ENCODE peak calls at places on chromosomes 2 and 18, in seven cellular contexts. G, S, Z, Q, N, M and I are unnamed samples. For H3K36me3, the result is how much of the 10 kb centered on the place peaks cover.

GRCh38 chr2:233824373-233824772 is 30.0 kb downstream of the HJURP start:
- DNase-seq in G (no peak), S (no peak), Z (peak), Q (no peak), N (no peak), M (no peak), I (no peak)

GRCh38 chr2:235868645-235869044 is 299.5 kb downstream of the GBX2 start:
- DNase-seq in G (no peak), S (no peak), Z (no peak), Q (no peak), N (no peak), M (no peak), I (no peak)

GRCh38 chr2:173193925-173194324 is 118.3 kb downstream of the MAP3K20 start:
- DNase-seq in G (no peak), S (no peak), Z (peak), Q (peak), N (no peak), M (no peak), I (peak)

GRCh38 chr18:64037812-64038414 is 68.0 kb downstream of the SERPINB8 start:
- DNase-seq in G (peak), S (peak), Z (peak), Q (peak), N (peak), M (peak), I (peak)

GRCh38 chr18:55239764-55240163 is 280.5 kb upstream of the CCDC68 start:
- DNase-seq in G (no peak), S (no peak), Z (no peak), Q (no peak), N (no peak), M (no peak), I (no peak)

GRCh38 chr2:201795608-201796477 is 10.5 kb upstream of the CDK15 start:
- DNase-seq in G (peak), S (peak), Z (peak), Q (peak), N (peak), M (peak), I (peak)

GRCh38 chr18:9694174-9694573 is 13.9 kb upstream of the RAB31 start:
- DNase-seq in G (no peak), S (no peak), Z (no peak), Q (no peak), N (no peak), M (no peak), I (no peak)

GRCh38 chr2:137168564-137168963 is 403.2 kb downstream of the THSD7B start:
- DNase-seq in G (peak), S (no peak), Z (no peak), Q (peak), N (no peak), M (peak), I (peak)

GRCh38 chr2:239578381-239578780 is 177.6 kb upstream of the HDAC4 start:
- DNase-seq in G (no peak), S (no peak), Z (no peak), Q (no peak), N (no peak), M (no peak), I (no peak)

GRCh38 chr2:23593396-23594078 is 208.6 kb downstream of the KLHL29 start:
- DNase-seq in G (no peak), S (no peak), Z (no peak), Q (no peak), N (no peak), M (no peak), I (no peak)

GRCh38 chr18:69259282-69259681 is 141.4 kb upstream of the DOK6 start:
- DNase-seq in G (no peak), S (no peak), Z (no peak), Q (peak), N (no peak), M (no peak), I (peak)

GRCh38 chr2:39228413-39229209 is 15.2 kb downstream of the CDKL4 start:
- DNase-seq in G (no peak), S (peak), Z (peak), Q (peak), N (no peak), M (no peak), I (no peak)

GRCh38 chr2:237323656-237324055 is 90.3 kb downstream of the COL6A3 start:
- DNase-seq in G (no peak), S (no peak), Z (no peak), Q (no peak), N (no peak), M (no peak), I (no peak)

GRCh38 chr18:76875390-76876330 is 53.3 kb downstream of the ZNF236 start:
- DNase-seq in G (peak), S (peak), Z (peak), Q (peak), N (peak), M (peak), I (no peak)

GRCh38 chr2:157895531-157895930 is 19.4 kb upstream of the ACVR1 start:
- DNase-seq in G (no peak), S (no peak), Z (no peak), Q (peak), N (no peak), M (peak), I (peak)

DNA sequence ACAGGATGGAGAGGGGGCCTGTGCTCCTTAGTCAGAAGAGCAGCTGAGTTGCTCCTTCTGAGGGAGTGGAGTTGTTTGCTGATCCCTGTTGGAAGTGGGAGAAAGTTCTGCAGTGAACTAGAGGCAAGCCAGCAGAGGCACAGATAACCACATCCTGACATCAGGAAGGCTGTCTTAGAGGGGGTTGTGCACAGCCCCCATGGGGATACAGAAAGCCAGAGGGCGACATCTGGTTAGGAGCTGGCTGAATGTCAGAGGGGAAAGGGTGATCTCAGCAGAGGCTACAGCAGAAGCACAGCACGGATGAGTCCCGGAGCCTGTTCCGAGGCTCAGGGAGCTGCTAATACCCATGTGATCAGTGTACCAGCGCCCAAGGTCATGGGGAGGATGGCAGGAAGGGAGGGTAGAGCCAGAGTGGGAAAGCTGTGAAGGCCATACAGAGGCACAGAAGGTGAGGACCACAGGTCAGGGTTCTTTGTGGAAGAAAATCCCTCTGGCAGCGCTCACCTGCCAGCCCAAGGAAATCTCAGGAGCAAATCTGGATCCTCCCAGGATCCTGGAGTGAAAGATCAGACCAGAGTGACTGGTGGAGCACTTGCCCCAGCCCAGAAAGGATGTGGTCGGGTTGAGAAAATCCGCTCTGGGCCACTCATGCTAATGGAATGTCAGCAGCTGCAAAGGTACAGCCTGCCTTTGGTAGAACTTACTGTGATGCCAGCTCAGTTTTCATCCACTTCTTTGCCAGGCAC is 111.8 kb downstream of the STPG4 start:
- DNase-seq in G (peak), S (no peak), Z (no peak), Q (peak), N (no peak), M (peak), I (peak)
- H3K36me3 ChIP-seq in G (under half), S (under half), Z (under half), Q (under half), N (under half), M (under half), I (under half)

GRCh38 chr18:3405713-3406112 is 44.3 kb upstream of the TGIF1 start:
- DNase-seq in G (no peak), S (no peak), Z (no peak), Q (no peak), N (no peak), M (no peak), I (no peak)
- H3K27ac ChIP-seq in G (no peak), S (no peak), Z (no peak), Q (no peak), N (no peak), M (no peak), I (no peak)

DNA sequence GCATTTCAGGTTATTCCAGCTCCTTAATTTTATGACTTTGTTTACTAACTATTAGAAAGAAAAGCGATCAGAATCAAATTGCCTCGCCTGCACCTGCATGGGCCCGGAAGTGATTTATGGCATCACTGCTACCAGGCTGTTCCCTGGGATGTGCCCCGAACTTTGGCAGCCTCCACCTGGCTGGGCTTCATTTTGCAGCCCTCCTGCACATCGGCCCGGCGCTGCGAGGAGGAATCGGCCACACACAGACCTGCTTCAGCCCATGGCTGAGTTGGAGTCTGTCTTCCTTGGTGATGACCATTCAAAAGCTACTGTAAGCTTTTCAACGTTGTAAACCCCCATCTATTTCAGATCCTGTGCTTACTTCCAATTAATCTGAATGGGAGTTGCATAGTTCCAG is 638.0 kb downstream of the RNF144A start:
- DNase-seq in G (no peak), S (no peak), Z (no peak), Q (no peak), N (no peak), M (no peak), I (no peak)
- H3K9ac ChIP-seq in G (no peak), S (no peak), Z (no peak), Q (no peak), N (no peak), M (no peak), I (no peak)

GRCh38 chr2:223991611-223992010 is 34.3 kb downstream of the MRPL44 start:
- DNase-seq in G (no peak), S (no peak), Z (no peak), Q (no peak), N (no peak), M (no peak), I (no peak)
- H3K36me3 ChIP-seq in G (under half), S (under half), Z (under half), Q (under half), N (under half), M (under half), I (under half)

DNA sequence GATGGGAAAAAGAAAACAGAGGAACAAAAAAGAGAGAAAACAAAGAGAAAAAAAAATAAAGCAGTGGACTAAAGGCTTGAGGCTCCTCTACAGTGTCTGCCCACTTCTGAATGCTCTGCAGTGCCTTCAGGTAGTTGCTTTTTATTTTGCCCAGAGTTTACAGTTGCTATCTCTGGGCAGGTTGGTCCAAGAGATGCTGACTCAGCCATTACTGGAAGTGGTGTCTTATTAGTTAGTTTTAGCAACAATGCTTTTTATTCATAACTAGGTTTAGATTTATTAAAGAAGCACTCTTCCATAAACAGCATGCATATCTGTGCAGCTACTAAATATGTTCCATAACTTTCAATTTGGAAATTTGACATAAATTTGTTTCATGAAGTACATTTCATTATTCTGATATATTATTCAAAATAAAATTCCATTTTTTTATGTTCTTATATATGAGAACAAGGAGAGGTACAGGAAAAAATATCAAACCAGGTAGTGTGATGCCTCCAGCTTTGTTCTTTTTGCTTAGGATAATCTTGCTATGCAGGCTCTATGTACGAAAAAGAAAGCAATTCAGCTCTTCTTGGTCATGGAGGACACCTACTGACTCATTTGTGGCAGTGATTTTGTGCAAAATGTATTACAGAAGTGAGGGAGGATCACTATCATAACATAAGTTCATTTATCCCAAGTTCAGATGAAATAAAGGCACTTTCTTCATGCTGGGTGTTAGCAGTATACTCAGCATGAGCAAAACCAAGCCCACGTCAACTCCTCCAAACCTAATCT is 69.5 kb downstream of the RPIA start:
- DNase-seq in G (no peak), S (no peak), Z (no peak), Q (no peak), N (no peak), M (no peak), I (no peak)
- H3K27ac ChIP-seq in G (no peak), S (no peak), Z (no peak), Q (no peak), N (no peak), M (no peak), I (no peak)

DNA sequence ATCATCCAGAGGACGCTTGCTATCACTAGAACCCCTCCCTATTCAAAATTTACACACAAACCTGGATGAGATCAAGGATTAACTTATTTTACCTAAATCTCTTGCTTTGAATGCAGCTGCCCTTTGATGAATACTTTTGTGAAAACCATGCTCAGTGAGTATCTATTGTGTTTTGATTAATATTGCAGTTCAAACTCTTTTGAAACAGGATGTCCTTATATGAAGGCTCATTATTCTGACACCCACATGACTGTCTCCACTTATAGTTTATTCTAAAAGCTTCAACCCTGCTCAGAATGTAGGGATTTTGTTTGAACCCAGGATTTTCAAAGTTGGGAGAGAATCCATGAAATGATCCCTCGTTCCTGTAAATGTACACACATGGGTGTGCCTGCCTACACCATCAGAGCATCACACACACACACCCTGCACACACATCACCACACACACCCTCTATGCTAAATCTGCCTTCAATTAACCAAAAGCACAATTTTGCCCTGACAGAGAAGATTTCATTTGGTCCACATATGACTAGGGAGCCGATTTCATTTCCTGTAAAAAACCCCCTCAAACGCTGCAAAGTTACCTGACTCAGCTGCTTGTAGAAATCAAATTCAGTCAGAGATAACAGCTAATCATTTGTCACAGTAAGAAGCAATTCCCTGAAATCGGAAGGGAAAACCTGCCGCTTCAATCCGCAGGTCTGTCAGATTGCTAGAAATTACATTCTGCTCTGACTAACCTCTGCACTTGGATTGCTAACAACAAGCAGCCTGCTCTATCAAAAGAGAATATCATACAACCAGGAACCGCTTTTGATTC is 65.2 kb downstream of the ZEB2 start:
- DNase-seq in G (peak), S (no peak), Z (no peak), Q (no peak), N (no peak), M (no peak), I (no peak)
- H3K9ac ChIP-seq in G (peak), S (no peak), Z (no peak), Q (peak), N (no peak), M (no peak), I (peak)

DNA sequence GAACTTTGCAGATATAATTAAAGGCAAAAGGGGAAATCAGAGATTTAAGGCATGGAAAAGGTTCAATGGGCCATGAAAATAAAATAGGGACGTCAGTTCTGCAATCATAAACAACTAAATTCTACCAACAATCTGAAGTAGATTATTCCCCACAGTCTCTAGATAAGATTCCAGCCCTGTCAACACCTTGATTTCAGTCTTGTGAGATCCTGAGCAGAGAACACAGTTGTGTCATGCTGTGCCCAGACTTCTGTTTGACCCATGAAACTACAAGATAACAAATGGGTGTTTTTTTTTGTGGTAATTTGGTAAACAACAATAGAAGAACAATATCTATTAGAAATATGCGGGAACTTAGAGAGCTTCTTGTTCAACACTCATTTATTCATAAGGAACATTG is 66.2 kb upstream of the RIT2 start:
- DNase-seq in G (no peak), S (no peak), Z (no peak), Q (no peak), N (no peak), M (no peak), I (no peak)
- H3K36me3 ChIP-seq in G (under half), S (under half), Z (under half), Q (under half), N (under half), M (under half), I (under half)

GRCh38 chr2:219598308-219599078 is 836 bp downstream of the STK11IP start:
- DNase-seq in G (peak), S (no peak), Z (no peak), Q (peak), N (no peak), M (no peak), I (no peak)
- H3K27ac ChIP-seq in G (peak), S (peak), Z (no peak), Q (peak), N (peak), M (peak), I (peak)